ENCODE peak calls at places on chromosomes 13 and 19, in nine cellular contexts. Y is left ventricle myocardium inferior; X is CD4-positive, alpha-beta memory T cell; R is esophagus squamous epithelium; D is endodermal cell; O is mesendoderm; U is lower lobe of right lung; K is right cardiac atrium; C is fibroblast of lung. Z is an unnamed sample.

GRCh38 chr13:75906315-75906714 is 270.2 kb downstream of the LMO7 start:
- DNase-seq in Y (no peak), X (no peak), R (no peak), D (peak; percentile 52), O (no peak), U (no peak), K (no peak), C (no peak), Z (no peak)

GRCh38 chr13:114132419-114133121 is at the start of gene RASA3:
- DNase-seq in Y (peak; percentile 83), X (peak; percentile 59), R (no peak), D (peak; percentile 94), O (peak; percentile 92), U (peak; percentile 80), K (peak; percentile 83), C (peak; percentile 81), Z (peak; percentile 81)

GRCh38 chr13:45678282-45678681 is 23.8 kb upstream of the CBY2 start:
- DNase-seq in Y (no peak), X (no peak), R (no peak), D (peak; percentile 54), O (peak; percentile 78), U (no peak), K (no peak), C (no peak), Z (no peak)

GRCh38 chr13:31094331-31095015 is 67.2 kb downstream of the HSPH1 start:
- DNase-seq in Y (no peak), X (no peak), R (no peak), D (peak; percentile 4), O (peak; percentile 6), U (no peak), K (no peak), C (no peak), Z (no peak)

GRCh38 chr13:42380420-42381164 is 108.6 kb downstream of the AKAP11 start:
- DNase-seq in Y (no peak), X (no peak), R (no peak), D (no peak), O (no peak), U (no peak), K (no peak), C (no peak), Z (no peak)

GRCh38 chr19:48595833-48596232 is 10.7 kb upstream of the SPACA4 start:
- DNase-seq in Y (no peak), X (no peak), R (no peak), D (no peak), O (no peak), U (no peak), K (no peak), C (no peak), Z (no peak)

GRCh38 chr19:8017808-8018207 is 12.4 kb upstream of the ELAVL1 start:
- DNase-seq in Y (no peak), X (peak; percentile 52), R (no peak), D (peak; percentile 60), O (no peak), U (peak; percentile 58), K (no peak), C (no peak), Z (peak; percentile 5)

GRCh38 chr19:10835089-10835753 is 791 bp downstream of the TMED1 start:
- DNase-seq in Y (no peak), X (no peak), R (no peak), D (no peak), O (no peak), U (no peak), K (no peak), C (no peak), Z (peak; percentile 25)

GRCh38 chr13:87355451-87355850 is 315.7 kb upstream of the SLITRK5 start:
- DNase-seq in Y (no peak), X (no peak), R (no peak), D (no peak), O (no peak), U (no peak), K (no peak), C (no peak), Z (no peak)

GRCh38 chr13:30895773-30896172 is 10.3 kb upstream of the MEDAG start:
- DNase-seq in Y (peak; percentile 52), X (no peak), R (no peak), D (no peak), O (peak; percentile 83), U (no peak), K (peak; percentile 77), C (peak; percentile 91), Z (peak; percentile 46)

DNA sequence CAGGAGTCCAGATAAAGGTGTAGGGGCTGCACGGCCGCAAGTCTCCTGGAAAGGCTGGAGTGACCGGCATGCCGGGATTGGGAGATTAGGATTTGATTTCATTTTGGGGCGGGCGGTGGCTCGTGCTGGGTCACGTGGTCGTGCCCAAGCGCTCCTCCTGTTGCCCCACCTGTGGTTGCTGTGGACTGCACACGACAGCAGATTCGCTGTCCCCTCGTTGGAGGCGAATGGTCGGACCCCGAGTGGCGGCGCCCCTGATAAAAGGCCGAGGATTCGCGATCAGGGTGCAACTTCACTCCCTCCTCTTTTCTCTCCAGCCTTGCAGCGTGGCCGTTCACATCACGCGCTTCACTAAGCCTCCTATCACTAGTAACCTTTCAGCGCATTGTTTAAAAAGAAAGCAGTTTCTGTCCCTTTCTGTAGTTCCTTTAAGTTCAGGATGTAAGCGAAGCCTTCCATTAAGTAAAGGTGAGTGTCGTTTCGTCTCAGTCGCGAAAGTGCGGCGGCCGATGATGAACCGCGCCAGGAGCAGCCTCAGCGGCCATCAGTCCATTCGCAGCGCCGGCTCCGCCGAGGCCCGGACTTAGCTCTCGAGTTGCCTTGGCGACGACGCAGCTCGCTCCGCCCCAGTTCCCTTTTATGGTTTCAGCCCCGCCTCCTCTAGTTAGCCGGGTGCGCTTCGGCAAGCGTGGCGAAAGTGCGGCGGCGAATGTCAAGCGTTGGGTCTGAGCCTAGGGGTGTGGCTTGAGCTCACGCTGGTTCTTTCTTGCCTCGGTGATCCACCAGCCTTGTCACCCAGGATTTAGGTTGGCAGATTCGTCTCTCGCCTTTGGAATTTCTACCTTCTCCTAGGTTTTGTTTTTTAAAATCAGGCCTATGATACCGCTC is 1.7 kb upstream of the PPP1R37 start:
- DNase-seq in Y (peak; percentile 98), X (peak; percentile 96), R (peak; percentile 76), D (peak; percentile 100), O (peak; percentile 99), U (peak; percentile 99), K (peak; percentile 98), C (peak; percentile 99), Z (peak; percentile 99)
- H3K4me3 ChIP-seq in Y (peak overlapping the region; percentile 100), X (peak overlapping the region; percentile 94), R (peak overlapping the region; percentile 74), D (peak overlapping the region; percentile 97), O (peak overlapping the region; percentile 53), U (peak overlapping the region; percentile 97), K (peak overlapping the region; percentile 75), C (peak overlapping the region; percentile 56), Z (peak overlapping the region; percentile 99)

DNA sequence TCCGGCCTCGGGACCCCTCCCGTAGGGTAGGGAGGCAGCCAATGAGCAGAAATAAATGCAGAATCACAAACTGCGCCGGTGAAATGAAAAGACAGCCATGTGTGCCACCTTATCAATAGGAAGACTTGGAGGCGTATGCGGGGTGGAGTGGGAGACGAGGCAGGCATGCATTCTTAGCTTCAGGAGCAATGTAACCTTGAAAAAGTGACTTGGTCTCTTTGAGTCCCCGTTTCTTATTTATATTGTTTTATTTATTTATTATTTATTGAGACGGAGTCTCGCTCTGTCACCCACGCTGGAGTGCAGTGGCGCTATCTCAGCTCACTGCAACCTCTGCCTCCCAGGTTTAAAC is 16.0 kb downstream of the SSC5D start:
- DNase-seq in Y (no peak), X (no peak), R (no peak), D (no peak), O (no peak), U (no peak), K (no peak), C (no peak), Z (no peak)
- H3K27ac ChIP-seq in Y (peak overlapping the region; percentile 82), X (no peak overlapping the region), R (peak overlapping the region; percentile 81), D (no peak overlapping the region), O (no peak overlapping the region), U (peak overlapping the region; percentile 63), K (no peak overlapping the region), C (no peak overlapping the region), Z (no peak overlapping the region)

DNA sequence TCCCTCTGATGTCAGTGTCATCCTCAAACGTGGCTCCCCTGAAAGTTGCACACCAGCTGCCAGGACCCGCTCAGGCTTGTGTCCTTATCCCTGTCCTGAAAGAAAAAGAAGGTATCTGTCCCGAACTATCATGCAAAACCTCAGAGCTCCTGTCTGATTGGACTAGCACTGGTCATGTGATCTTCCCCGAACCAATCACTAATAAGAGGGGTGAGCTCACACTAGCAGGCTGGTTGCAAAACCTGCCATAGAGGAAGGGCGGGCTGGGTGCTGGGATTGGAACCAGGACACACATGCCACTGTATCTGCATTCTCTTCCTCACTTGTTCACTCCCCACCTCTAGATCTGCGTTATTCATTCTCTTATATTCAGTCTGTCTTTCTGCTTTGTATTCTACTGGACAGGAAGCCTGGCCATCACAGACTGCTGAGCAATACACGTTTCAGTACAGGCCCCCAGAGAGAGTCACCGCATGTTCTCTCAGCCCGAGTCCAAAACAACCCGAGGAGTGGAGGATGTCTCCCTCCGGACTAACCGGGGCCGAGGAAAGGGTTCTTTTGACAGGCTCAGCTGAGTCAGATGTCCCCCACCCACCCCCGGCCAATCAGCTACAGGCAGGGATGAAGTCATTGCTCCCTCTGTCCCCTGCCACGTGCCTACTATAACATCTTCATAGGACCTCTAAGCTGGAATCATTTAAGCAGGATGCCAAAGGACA is 97.7 kb downstream of the SIPA1L3 start:
- DNase-seq in Y (peak; percentile 77), X (no peak), R (peak; percentile 34), D (peak; percentile 92), O (peak; percentile 98), U (peak; percentile 81), K (peak; percentile 82), C (peak; percentile 97), Z (peak; percentile 63)
- H3K4me1 ChIP-seq in Y (peaks cover 36% of the 10 kb centered on the region), X (peaks cover 17% of the 10 kb centered on the region), R (peaks cover 29% of the 10 kb centered on the region), D (peaks cover 2% of the 10 kb centered on the region), O (peaks cover 11% of the 10 kb centered on the region), U (peaks cover 33% of the 10 kb centered on the region), K (peaks cover 11% of the 10 kb centered on the region), C (peaks cover 16% of the 10 kb centered on the region), Z (peaks cover 50% of the 10 kb centered on the region)

GRCh38 chr19:12749938-12750521 is 1.6 kb upstream of the BEST2 start:
- DNase-seq in Y (no peak), X (no peak), R (no peak), D (no peak), O (no peak), U (no peak), K (no peak), C (peak; percentile 41), Z (no peak)

GRCh38 chr19:12750851-12751250 is 740 bp upstream of the BEST2 start:
- DNase-seq in Y (no peak), X (no peak), R (no peak), D (no peak), O (no peak), U (no peak), K (no peak), C (no peak), Z (no peak)

GRCh38 chr19:12754465-12755196 is 3.0 kb downstream of the BEST2 start:
- DNase-seq in Y (no peak), X (no peak), R (no peak), D (no peak), O (no peak), U (no peak), K (no peak), C (no peak), Z (no peak)

GRCh38 chr19:12752056-12752781 is 628 bp downstream of the BEST2 start:
- DNase-seq in Y (no peak), X (no peak), R (no peak), D (no peak), O (no peak), U (no peak), K (no peak), C (no peak), Z (no peak)

DNA sequence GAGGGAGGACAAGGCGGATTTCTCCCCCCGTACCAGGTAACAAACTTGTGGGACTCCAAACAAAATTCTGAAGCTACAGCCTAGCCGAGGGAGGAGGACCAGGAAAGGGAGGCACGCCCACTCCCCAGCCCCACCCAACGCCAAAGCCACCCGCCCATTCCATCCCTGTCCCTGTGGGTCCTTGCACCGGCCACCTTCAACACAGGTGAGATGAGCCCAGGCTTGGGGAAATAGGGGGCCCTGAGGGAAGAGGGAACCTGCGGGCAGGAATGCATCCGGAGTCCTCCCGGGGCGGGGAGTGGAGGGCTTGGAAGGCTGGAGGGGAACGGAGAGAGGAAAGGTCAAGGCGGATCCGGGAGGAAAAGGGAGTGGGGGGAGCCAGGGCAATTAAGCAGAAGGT is at the start of gene BEST2:
- DNase-seq in Y (no peak), X (no peak), R (no peak), D (peak; percentile 79), O (no peak), U (no peak), K (no peak), C (no peak), Z (no peak)
- H3K4me3 ChIP-seq in Y (no peak within 1 kb of the TSS), X (no peak within 1 kb of the TSS), R (no peak within 1 kb of the TSS), D (no peak within 1 kb of the TSS), O (no peak within 1 kb of the TSS), U (no peak within 1 kb of the TSS), K (no peak within 1 kb of the TSS), C (no peak within 1 kb of the TSS), Z (no peak within 1 kb of the TSS)

Z was measured in thyroid gland.